ENCODE peak calls at places on chromosomes 11 and 22, in seven cellular contexts. Q is iris pigment epithelial cell, N is NCI-H2107, B is KG1, O is hepatic stellate cell, H is ELF-1, A is brain microvascular endothelial cell. V is an unnamed sample.
A peak's percentile ranks its signal among the peaks of the same experiment; 100 is the strongest.

GRCh38 chr11:8023831-8024555 is 36.9 kb downstream of the EIF3F start:
- DNase-seq in N (no peak), Q (peak; percentile 22), A (no peak), H (no peak), O (no peak), B (no peak), V (no peak)

GRCh38 chr11:74397531-74398243 is 546 bp downstream of the PGM2L1 start:
- DNase-seq in Q (peak; percentile 34), A (peak; percentile 11), H (peak; percentile 63), O (peak; percentile 22), N (no peak), B (peak; percentile 32), V (peak; percentile 59)

GRCh38 chr11:6232899-6233298 is 1.5 kb downstream of the FHIP1B start:
- DNase-seq in O (no peak), B (no peak), H (no peak), N (no peak), Q (no peak), A (no peak), V (no peak)

GRCh38 chr11:60777572-60777971 is 7.6 kb upstream of the MS4A10 start:
- DNase-seq in B (no peak), Q (peak; percentile 89), A (peak; percentile 95), H (no peak), O (peak; percentile 90), N (no peak), V (no peak)

GRCh38 chr11:88377151-88377550 is 39.6 kb upstream of the CTSC start:
- DNase-seq in N (no peak), H (no peak), B (no peak), A (no peak), Q (peak; percentile 44), O (no peak), V (no peak)

GRCh38 chr11:22798890-22799289 is 30.7 kb downstream of the SVIP start:
- DNase-seq in N (no peak), O (no peak), B (no peak), A (no peak), H (no peak), Q (no peak), V (no peak)

GRCh38 chr11:46858920-46859531 is 12.9 kb upstream of the CKAP5 start:
- DNase-seq in O (no peak), Q (no peak), A (no peak), B (no peak), N (no peak), H (no peak), V (no peak)

GRCh38 chr11:17528181-17528691 is 16.0 kb downstream of the USH1C start:
- DNase-seq in O (peak; percentile 86), B (peak; percentile 6), N (peak; percentile 20), A (peak; percentile 54), H (peak; percentile 79), Q (peak; percentile 43), V (peak; percentile 83)

GRCh38 chr11:39192671-39193070 is 2266.8 kb downstream of the LRRC4C start:
- DNase-seq in O (no peak), N (no peak), H (no peak), B (no peak), Q (no peak), A (no peak), V (no peak)

GRCh38 chr22:48615171-48616008 is 1212.3 kb downstream of the BRD1 start:
- DNase-seq in Q (no peak), O (no peak), N (no peak), A (no peak), H (no peak), B (no peak), V (no peak)

GRCh38 chr11:23095650-23096049 is 235.4 kb upstream of the CCDC179 start:
- DNase-seq in Q (no peak), O (no peak), N (no peak), B (no peak), H (no peak), A (no peak), V (no peak)

GRCh38 chr22:24510694-24511625 is 15.8 kb downstream of the UPB1 start:
- DNase-seq in Q (peak; percentile 79), N (no peak), O (peak; percentile 48), H (no peak), A (peak; percentile 49), B (peak; percentile 31), V (no peak)

GRCh38 chr11:61732705-61733104 is 19.7 kb upstream of the MYRF start:
- DNase-seq in N (no peak), H (no peak), A (no peak), O (peak; percentile 50), B (no peak), Q (peak; percentile 36), V (no peak)

GRCh38 chr11:75160328-75160757 is 9.4 kb downstream of the SLCO2B1 start:
- DNase-seq in A (no peak), N (no peak), O (no peak), H (no peak), Q (no peak), B (no peak), V (no peak)

GRCh38 chr11:71086687-71087258 is 165.6 kb downstream of the SHANK2 start:
- DNase-seq in N (peak; percentile 35), B (no peak), O (peak; percentile 37), H (peak; percentile 87), Q (peak; percentile 10), A (peak; percentile 6), V (peak; percentile 82)

GRCh38 chr22:43740587-43741270 is 71.4 kb downstream of the EFCAB6 start:
- DNase-seq in N (no peak), O (no peak), B (no peak), H (no peak), Q (no peak), A (no peak), V (no peak)

V was measured in neural progenitor cell.